ENCODE peak calls at places on chromosome 21, in eight cellular contexts. S is stomach; B is left lung; H is left ventricle myocardium inferior; Z is astrocyte; O is astrocyte of the spinal cord; C is HFF-Myc; J is CD4-positive, alpha-beta memory T cell. F is an unnamed sample.
A peak's percentile ranks its signal among the peaks of the same experiment; 100 is the strongest.

GRCh38 chr21:41916888-41917433 is 36.9 kb downstream of the C2CD2 start:
- DNase-seq in S (no peak), B (no peak), H (no peak), Z (no peak), O (no peak), C (no peak), J (no peak), F (no peak)

GRCh38 chr21:41477641-41478318 is 30.2 kb downstream of the TMPRSS2 start:
- DNase-seq in S (peak; percentile 69), B (no peak), H (no peak), Z (peak; percentile 18), O (peak; percentile 44), C (no peak), J (no peak), F (no peak)

GRCh38 chr21:28705616-28706015 is 287.1 kb downstream of the LTN1 start:
- DNase-seq in S (no peak), B (no peak), H (no peak), Z (peak; percentile 41), O (peak; percentile 43), C (no peak), J (no peak), F (no peak)

GRCh38 chr21:8989261-8989882 is 1532.0 kb upstream of the TPTE start:
- DNase-seq in S (no peak), B (no peak), H (no peak), Z (peak; percentile 49), O (no peak), C (no peak), J (no peak), F (no peak)

GRCh38 chr21:32412162-32412997 is at the start of gene EVA1C:
- DNase-seq in S (peak; percentile 83), B (peak; percentile 88), H (peak; percentile 78), Z (no peak), O (peak; percentile 19), C (no peak), J (peak; percentile 81), F (no peak)

GRCh38 chr21:41675574-41675973 is 91.3 kb downstream of the RIPK4 start:
- DNase-seq in S (no peak), B (no peak), H (no peak), Z (no peak), O (no peak), C (no peak), J (no peak), F (no peak)

GRCh38 chr21:16081304-16081703 is 351.5 kb downstream of the USP25 start:
- DNase-seq in S (no peak), B (no peak), H (no peak), Z (no peak), O (no peak), C (no peak), J (no peak), F (no peak)

GRCh38 chr21:41232055-41232454 is 64.1 kb downstream of the BACE2 start:
- DNase-seq in S (no peak), B (no peak), H (no peak), Z (no peak), O (no peak), C (no peak), J (no peak), F (no peak)

GRCh38 chr21:34812510-34813265 is 143.9 kb downstream of the CLIC6 start:
- DNase-seq in S (no peak), B (no peak), H (no peak), Z (peak; percentile 96), O (peak; percentile 97), C (no peak), J (no peak), F (no peak)

GRCh38 chr21:41500931-41501381 is 7.0 kb downstream of the TMPRSS2 start:
- DNase-seq in S (peak; percentile 74), B (no peak), H (no peak), Z (no peak), O (no peak), C (no peak), J (no peak), F (no peak)

GRCh38 chr21:33761104-33762036 is 119.1 kb downstream of the ITSN1 start:
- DNase-seq in S (no peak), B (no peak), H (no peak), Z (peak; percentile 100), O (peak; percentile 99), C (peak; percentile 98), J (no peak), F (peak; percentile 94)

GRCh38 chr21:45183852-45184251 is 103.8 kb downstream of the POFUT2 start:
- DNase-seq in S (no peak), B (no peak), H (no peak), Z (no peak), O (no peak), C (no peak), J (no peak), F (no peak)

GRCh38 chr21:45190013-45190412 is 97.7 kb downstream of the POFUT2 start:
- DNase-seq in S (no peak), B (no peak), H (no peak), Z (no peak), O (no peak), C (no peak), J (no peak), F (no peak)

GRCh38 chr21:45187646-45188045 is 100.0 kb downstream of the POFUT2 start:
- DNase-seq in S (no peak), B (no peak), H (no peak), Z (no peak), O (no peak), C (no peak), J (no peak), F (no peak)

GRCh38 chr21:45184869-45185268 is 102.8 kb downstream of the POFUT2 start:
- DNase-seq in S (no peak), B (no peak), H (no peak), Z (no peak), O (no peak), C (no peak), J (no peak), F (no peak)

GRCh38 chr21:45186709-45187108 is 101.0 kb downstream of the POFUT2 start:
- DNase-seq in S (no peak), B (no peak), H (no peak), Z (no peak), O (no peak), C (no peak), J (no peak), F (no peak)
- H3K4me3 ChIP-seq in S (no peak overlapping the region), B (no peak overlapping the region), H (no peak overlapping the region), Z (no peak overlapping the region), O (no peak overlapping the region), C (no peak overlapping the region), J (no peak overlapping the region), F (no peak overlapping the region)

DNA sequence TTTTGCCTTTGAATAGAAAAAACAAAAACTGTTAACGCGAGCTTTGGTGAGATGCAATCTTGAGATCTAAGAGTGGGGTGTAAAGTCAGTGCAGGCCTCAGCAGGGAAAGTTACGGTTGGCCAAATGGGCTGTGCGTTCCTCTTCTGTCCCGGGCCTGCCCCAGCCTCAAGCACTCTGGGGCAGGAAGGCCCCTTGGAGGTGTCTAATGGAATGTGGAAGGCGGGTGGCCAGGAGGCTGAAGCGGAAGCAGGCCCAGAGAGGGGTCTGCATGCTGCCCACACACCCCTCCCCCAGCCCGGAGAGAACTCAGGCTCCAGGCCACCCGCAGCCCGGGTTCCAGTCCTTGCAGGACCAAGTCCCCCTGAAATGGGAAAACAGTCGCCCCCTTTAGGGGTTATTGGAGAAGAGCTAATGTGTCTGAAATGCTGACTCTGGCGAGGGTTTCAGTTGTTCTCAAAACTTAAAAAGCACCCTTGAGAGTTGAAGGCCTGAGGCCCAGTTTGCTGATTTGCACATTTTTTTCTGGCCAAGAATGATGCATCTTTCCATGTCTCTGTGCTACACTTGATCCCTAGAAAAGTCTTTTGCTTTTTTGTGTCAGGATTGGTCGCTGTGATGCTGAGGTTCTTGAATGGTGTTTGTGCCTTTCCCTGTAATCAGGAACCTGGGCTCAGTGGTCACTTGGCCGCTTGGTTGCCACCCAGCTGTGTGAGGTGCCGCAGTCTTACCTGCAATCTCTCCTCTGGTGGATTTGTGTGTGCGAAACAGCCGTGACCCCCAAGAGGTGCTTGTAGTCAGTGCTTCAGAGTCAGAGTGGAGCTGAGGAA is 2.0 kb downstream of the COL18A1 start:
- DNase-seq in S (no peak), B (peak; percentile 62), H (peak; percentile 14), Z (no peak), O (peak; percentile 46), C (no peak), J (peak; percentile 10), F (no peak)
- H3K4me3 ChIP-seq in S (peak overlapping the region; percentile 55), B (peak overlapping the region; percentile 51), H (peak overlapping the region; percentile 83), Z (peak overlapping the region; percentile 61), O (peak overlapping the region; percentile 50), C (peak overlapping the region; percentile 57), J (no peak overlapping the region), F (peak overlapping the region; percentile 83)

DNA sequence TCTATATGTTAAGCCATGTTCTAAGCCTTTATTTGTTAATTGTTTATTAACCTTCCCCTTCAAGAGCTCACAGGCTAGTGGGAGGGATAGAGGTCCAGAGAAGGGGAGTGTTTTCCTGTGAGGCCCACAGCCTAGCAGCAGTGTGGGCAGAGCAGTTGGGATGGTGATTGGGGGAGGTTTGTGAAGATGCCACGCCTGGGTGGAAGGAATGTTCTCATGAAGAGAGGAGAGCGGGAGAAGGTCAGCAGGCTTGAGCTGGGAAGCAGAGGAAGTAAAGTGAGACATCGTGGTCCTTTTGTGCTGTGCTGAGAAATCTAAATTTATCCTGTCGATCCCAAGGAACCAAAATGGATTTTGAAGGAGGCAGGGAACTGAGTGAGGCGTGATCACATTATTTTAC is 42.6 kb downstream of the TRAPPC10 start:
- DNase-seq in S (no peak), B (no peak), H (no peak), Z (peak; percentile 64), O (peak; percentile 65), C (no peak), J (no peak), F (peak; percentile 19)
- H3K4me3 ChIP-seq in S (no peak overlapping the region), B (no peak overlapping the region), H (no peak overlapping the region), Z (no peak overlapping the region), O (no peak overlapping the region), C (no peak overlapping the region), J (no peak overlapping the region), F (no peak overlapping the region)

GRCh38 chr21:36918291-36918690 is 48.2 kb downstream of the HLCS start:
- DNase-seq in S (no peak), B (no peak), H (no peak), Z (no peak), O (no peak), C (no peak), J (no peak), F (no peak)

GRCh38 chr21:36927718-36928117 is 38.8 kb downstream of the HLCS start:
- DNase-seq in S (peak; percentile 84), B (no peak), H (peak; percentile 77), Z (peak; percentile 85), O (peak; percentile 83), C (peak; percentile 78), J (peak; percentile 48), F (peak; percentile 57)

GRCh38 chr21:36922861-36923260 is 43.6 kb downstream of the HLCS start:
- DNase-seq in S (no peak), B (no peak), H (no peak), Z (no peak), O (no peak), C (no peak), J (no peak), F (no peak)

GRCh38 chr21:36926989-36927695 is 39.3 kb downstream of the HLCS start:
- DNase-seq in S (no peak), B (no peak), H (no peak), Z (no peak), O (no peak), C (no peak), J (no peak), F (no peak)

DNA sequence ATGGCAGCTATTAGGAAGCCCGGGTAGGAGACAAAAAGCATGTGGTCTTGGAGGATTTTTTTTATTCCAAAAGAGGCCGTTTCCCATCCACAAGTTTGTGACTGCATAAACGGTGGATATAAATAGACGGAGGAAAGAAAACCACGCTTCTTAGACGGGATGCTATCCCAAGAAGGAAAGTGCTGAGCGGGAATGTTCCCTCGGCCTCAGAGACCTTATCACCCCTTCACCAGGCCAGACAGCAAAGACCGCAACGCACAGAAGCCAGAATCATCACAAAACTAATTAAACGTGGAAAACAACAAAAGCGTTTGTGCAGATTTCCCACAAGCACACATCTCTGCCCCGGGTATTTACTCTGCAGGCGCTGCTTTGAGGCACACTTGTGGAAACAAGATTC is 43.2 kb downstream of the HLCS start:
- DNase-seq in S (no peak), B (no peak), H (no peak), Z (no peak), O (no peak), C (no peak), J (no peak), F (no peak)
- H3K4me3 ChIP-seq in S (no peak overlapping the region), B (no peak overlapping the region), H (no peak overlapping the region), Z (no peak overlapping the region), O (no peak overlapping the region), C (no peak overlapping the region), J (no peak overlapping the region), F (no peak overlapping the region)